ENCODE peak calls at places on chromosomes 7 and 10, in ten cellular contexts. L, K, U, N, Y, M, E, O, D and A are unnamed samples.

GRCh38 chr10:17061418-17061817 is 68.2 kb downstream of the CUBN start:
- DNase-seq in L (no peak), K (no peak), U (no peak), N (no peak), Y (no peak), M (peak; percentile 71), E (no peak), O (no peak), D (no peak), A (no peak)

GRCh38 chr7:93601363-93601762 is 26.8 kb upstream of the CALCR start:
- DNase-seq in L (no peak), K (no peak), U (no peak), N (no peak), Y (peak; percentile 28), M (peak; percentile 1), E (no peak), O (no peak), D (peak; percentile 30), A (peak; percentile 25)

GRCh38 chr10:53840668-53841067 is 960.4 kb downstream of the PCDH15 start:
- DNase-seq in L (no peak), K (no peak), U (no peak), N (no peak), Y (no peak), M (no peak), E (no peak), O (no peak), D (no peak), A (no peak)

GRCh38 chr10:778626-779330 is 89.3 kb upstream of the DIP2C start:
- DNase-seq in L (no peak), K (no peak), U (no peak), N (no peak), Y (peak; percentile 45), M (peak; percentile 67), E (no peak), O (no peak), D (no peak), A (no peak)

GRCh38 chr10:110447886-110448285 is 49.8 kb upstream of the DUSP5 start:
- DNase-seq in L (no peak), K (no peak), U (no peak), N (no peak), Y (no peak), M (no peak), E (no peak), O (no peak), D (peak; percentile 3), A (no peak)

GRCh38 chr7:131212114-131212513 is 115.6 kb upstream of the MKLN1 start:
- DNase-seq in L (no peak), K (no peak), U (no peak), N (no peak), Y (no peak), M (no peak), E (no peak), O (no peak), D (no peak), A (no peak)

GRCh38 chr7:108585843-108586242 is 16.2 kb downstream of the DNAJB9 start:
- DNase-seq in L (no peak), K (no peak), U (no peak), N (no peak), Y (no peak), M (no peak), E (no peak), O (no peak), D (no peak), A (no peak)

GRCh38 chr10:98326621-98327027 is 58.6 kb upstream of the LOXL4 start:
- DNase-seq in L (no peak), K (no peak), U (peak; percentile 77), N (no peak), Y (no peak), M (no peak), E (no peak), O (no peak), D (no peak), A (peak; percentile 46)

GRCh38 chr7:78221961-78222751 is 423.6 kb downstream of the PHTF2 start:
- DNase-seq in L (no peak), K (peak; percentile 69), U (no peak), N (no peak), Y (no peak), M (peak; percentile 49), E (no peak), O (no peak), D (no peak), A (no peak)

GRCh38 chr10:49086889-49087288 is 28.4 kb downstream of the VSTM4 start:
- DNase-seq in L (no peak), K (no peak), U (no peak), N (no peak), Y (no peak), M (no peak), E (no peak), O (no peak), D (no peak), A (no peak)

GRCh38 chr7:156753630-156754029 is 113.1 kb downstream of the RNF32 start:
- DNase-seq in L (no peak), K (no peak), U (no peak), N (no peak), Y (no peak), M (no peak), E (no peak), O (no peak), D (no peak), A (no peak)

GRCh38 chr7:34160261-34160752 is 255.0 kb downstream of the BMPER start:
- DNase-seq in L (no peak), K (peak; percentile 96), U (no peak), N (no peak), Y (peak; percentile 50), M (peak; percentile 90), E (no peak), O (no peak), D (no peak), A (no peak)

GRCh38 chr7:128458956-128459355 is 3.3 kb downstream of the HILPDA start:
- DNase-seq in L (no peak), K (no peak), U (no peak), N (no peak), Y (no peak), M (no peak), E (no peak), O (no peak), D (no peak), A (no peak)

GRCh38 chr7:89183726-89184125 is 388.2 kb upstream of the TEX47 start:
- DNase-seq in L (no peak), K (no peak), U (no peak), N (no peak), Y (no peak), M (no peak), E (no peak), O (no peak), D (no peak), A (no peak)

GRCh38 chr10:20142311-20142710 is 326.1 kb downstream of the PLXDC2 start:
- DNase-seq in L (no peak), K (no peak), U (no peak), N (no peak), Y (no peak), M (no peak), E (no peak), O (no peak), D (no peak), A (no peak)

GRCh38 chr10:43387678-43388032 is 16.2 kb downstream of the FXYD4 start:
- DNase-seq in L (no peak), K (no peak), U (no peak), N (no peak), Y (no peak), M (no peak), E (no peak), O (no peak), D (no peak), A (no peak)

GRCh38 chr10:24824124-24824523 is 100.4 kb upstream of the ARHGAP21 start:
- DNase-seq in L (no peak), K (no peak), U (no peak), N (no peak), Y (peak; percentile 3), M (no peak), E (no peak), O (no peak), D (no peak), A (no peak)

GRCh38 chr7:35802649-35803048 is 1.8 kb downstream of the SEPTIN7 start:
- DNase-seq in L (no peak), K (no peak), U (peak; percentile 6), N (no peak), Y (peak; percentile 30), M (peak; percentile 23), E (no peak), O (no peak), D (no peak), A (no peak)

GRCh38 chr7:92904292-92905131 is 68.1 kb upstream of the CDK6 start:
- DNase-seq in L (peak; percentile 72), K (peak; percentile 75), U (no peak), N (peak; percentile 79), Y (peak; percentile 98), M (peak; percentile 99), E (peak; percentile 50), O (peak; percentile 70), D (no peak), A (no peak)

GRCh38 chr7:68321076-68321639 is 1277.1 kb upstream of the AUTS2 start:
- DNase-seq in L (no peak), K (no peak), U (peak; percentile 29), N (no peak), Y (no peak), M (peak; percentile 33), E (no peak), O (no peak), D (peak; percentile 98), A (peak; percentile 96)

GRCh38 chr10:24669285-24669861 is 54.3 kb downstream of the ARHGAP21 start:
- DNase-seq in L (no peak), K (no peak), U (no peak), N (no peak), Y (no peak), M (no peak), E (no peak), O (no peak), D (no peak), A (no peak)

GRCh38 chr7:120278773-120279172 is 5.8 kb downstream of the KCND2 start:
- DNase-seq in L (no peak), K (no peak), U (no peak), N (no peak), Y (no peak), M (no peak), E (no peak), O (no peak), D (no peak), A (no peak)

GRCh38 chr10:46526682-46527038 is 29.8 kb downstream of the GPRIN2 start:
- DNase-seq in L (no peak), K (no peak), U (no peak), N (no peak), Y (peak; percentile 47), M (peak; percentile 19), E (no peak), O (no peak), D (no peak), A (no peak)

GRCh38 chr7:54831644-54832095 is 72.7 kb upstream of the SEC61G start:
- DNase-seq in L (no peak), K (no peak), U (no peak), N (no peak), Y (peak; percentile 47), M (peak; percentile 50), E (no peak), O (no peak), D (no peak), A (no peak)

GRCh38 chr10:101238732-101239105 is 9.5 kb upstream of the LBX1 start:
- DNase-seq in L (no peak), K (no peak), U (peak; percentile 72), N (no peak), Y (no peak), M (no peak), E (no peak), O (no peak), D (no peak), A (no peak)

GRCh38 chr7:83708531-83708930 is 59.6 kb upstream of the SEMA3E start:
- DNase-seq in L (no peak), K (no peak), U (no peak), N (no peak), Y (no peak), M (no peak), E (no peak), O (no peak), D (no peak), A (no peak)

GRCh38 chr10:132812544-132812943 is 26.6 kb upstream of the NKX6-2 start:
- DNase-seq in L (no peak), K (no peak), U (no peak), N (no peak), Y (no peak), M (no peak), E (no peak), O (no peak), D (no peak), A (no peak)

GRCh38 chr7:142094861-142095260 is 16.7 kb upstream of the MGAM2 start:
- DNase-seq in L (no peak), K (no peak), U (no peak), N (no peak), Y (no peak), M (no peak), E (no peak), O (no peak), D (no peak), A (no peak)